ENCODE peak calls at places on chromosome 11, in four cellular contexts. One of them, this sample, is unnamed.

GRCh38 chr11:26134481-26135355 is 197.2 kb upstream of the ANO3 start:
- DNase-seq in WERI-Rb-1: peak
- DNase-seq in NCI-H69: peak
- DNase-seq in SW480: no peak
- DNase-seq in this sample: peak

GRCh38 chr11:134276396-134277175 is 407 bp downstream of the GLB1L3 start:
- DNase-seq in SW480: no peak
- DNase-seq in WERI-Rb-1: peak
- DNase-seq in NCI-H69: peak
- DNase-seq in this sample: peak

GRCh38 chr11:69999721-70000120 is 78.4 kb upstream of the ANO1 start:
- DNase-seq in WERI-Rb-1: no peak
- DNase-seq in NCI-H69: no peak
- DNase-seq in SW480: peak
- DNase-seq in this sample: no peak

GRCh38 chr11:110565344-110565684 is 135.6 kb downstream of the FDX1 start:
- DNase-seq in NCI-H69: peak
- DNase-seq in SW480: peak
- DNase-seq in WERI-Rb-1: peak
- DNase-seq in this sample: peak

GRCh38 chr11:111652184-111652583 is 49.9 kb downstream of the SIK2 start:
- DNase-seq in NCI-H69: no peak
- DNase-seq in SW480: no peak
- DNase-seq in WERI-Rb-1: no peak
- DNase-seq in this sample: no peak

GRCh38 chr11:129721685-129722084 is 94.0 kb upstream of the TMEM45B start:
- DNase-seq in SW480: no peak
- DNase-seq in NCI-H69: no peak
- DNase-seq in WERI-Rb-1: no peak
- DNase-seq in this sample: no peak

GRCh38 chr11:103940542-103940941 is 95.9 kb upstream of the DDI1 start:
- DNase-seq in WERI-Rb-1: no peak
- DNase-seq in SW480: no peak
- DNase-seq in NCI-H69: peak
- DNase-seq in this sample: no peak

GRCh38 chr11:112073941-112074811 is at the start of the genes NKAPD1 and PIH1D2:
- DNase-seq in WERI-Rb-1: peak
- DNase-seq in NCI-H69: peak
- DNase-seq in SW480: peak
- DNase-seq in this sample: peak

GRCh38 chr11:225734-226453 is 10.2 kb downstream of the SIRT3 start:
- DNase-seq in SW480: no peak
- DNase-seq in NCI-H69: no peak
- DNase-seq in WERI-Rb-1: peak
- DNase-seq in this sample: no peak

GRCh38 chr11:75103380-75104026 is 6.8 kb upstream of the OR2AT4 start:
- DNase-seq in WERI-Rb-1: no peak
- DNase-seq in NCI-H69: no peak
- DNase-seq in SW480: peak
- DNase-seq in this sample: no peak

GRCh38 chr11:94876645-94877445 is 96.5 kb downstream of the CWC15 start:
- DNase-seq in SW480: peak
- DNase-seq in NCI-H69: peak
- DNase-seq in WERI-Rb-1: no peak
- DNase-seq in this sample: peak

GRCh38 chr11:1059759-1060158 is 14.9 kb upstream of the MUC2 start:
- DNase-seq in SW480: no peak
- DNase-seq in WERI-Rb-1: no peak
- DNase-seq in NCI-H69: no peak
- DNase-seq in this sample: no peak

GRCh38 chr11:122439911-122440782 is 215.4 kb upstream of the UBASH3B start:
- DNase-seq in WERI-Rb-1: no peak
- DNase-seq in NCI-H69: peak
- DNase-seq in SW480: peak
- DNase-seq in this sample: peak

GRCh38 chr11:64449381-64450167 is 90.6 kb downstream of the RPS6KA4 start:
- DNase-seq in NCI-H69: peak
- DNase-seq in SW480: peak
- DNase-seq in WERI-Rb-1: peak
- DNase-seq in this sample: peak

GRCh38 chr11:120306519-120307242 is 18.4 kb upstream of the TLCD5 start:
- DNase-seq in NCI-H69: peak
- DNase-seq in SW480: peak
- DNase-seq in WERI-Rb-1: peak
- DNase-seq in this sample: no peak

GRCh38 chr11:86638673-86639072 is 33.7 kb downstream of the ME3 start:
- DNase-seq in SW480: no peak
- DNase-seq in NCI-H69: no peak
- DNase-seq in WERI-Rb-1: no peak
- DNase-seq in this sample: no peak

GRCh38 chr11:122923302-122923701 is 40.7 kb downstream of the JHY start:
- DNase-seq in SW480: no peak
- DNase-seq in WERI-Rb-1: no peak
- DNase-seq in NCI-H69: no peak
- DNase-seq in this sample: no peak

GRCh38 chr11:123062892-123063395 is 1.0 kb upstream of the HSPA8 start:
- DNase-seq in WERI-Rb-1: no peak
- DNase-seq in SW480: no peak
- DNase-seq in NCI-H69: peak
- DNase-seq in this sample: peak

GRCh38 chr11:17968206-17968605 is 44.6 kb downstream of the SERGEF start:
- DNase-seq in NCI-H69: no peak
- DNase-seq in WERI-Rb-1: no peak
- DNase-seq in SW480: no peak
- DNase-seq in this sample: no peak

GRCh38 chr11:85316967-85317366 is 310.2 kb downstream of the DLG2 start:
- DNase-seq in SW480: no peak
- DNase-seq in NCI-H69: no peak
- DNase-seq in WERI-Rb-1: no peak
- DNase-seq in this sample: peak

GRCh38 chr11:79493555-79494171 is 52.8 kb upstream of the TENM4 start:
- DNase-seq in NCI-H69: peak
- DNase-seq in WERI-Rb-1: peak
- DNase-seq in SW480: peak
- DNase-seq in this sample: peak

GRCh38 chr11:124799384-124800225 is 601 bp downstream of the MSANTD2 start:
- DNase-seq in NCI-H69: peak
- DNase-seq in SW480: peak
- DNase-seq in WERI-Rb-1: peak
- DNase-seq in this sample: peak

GRCh38 chr11:35237860-35238715 is 99.1 kb downstream of the CD44 start:
- DNase-seq in SW480: no peak
- DNase-seq in NCI-H69: peak
- DNase-seq in WERI-Rb-1: peak
- DNase-seq in this sample: peak

GRCh38 chr11:11856638-11857037 is 14.9 kb downstream of the USP47 start:
- DNase-seq in NCI-H69: no peak
- DNase-seq in WERI-Rb-1: no peak
- DNase-seq in SW480: peak
- DNase-seq in this sample: peak

GRCh38 chr11:57476223-57476882 is 16.0 kb downstream of the RTN4RL2 start:
- DNase-seq in SW480: peak
- DNase-seq in NCI-H69: no peak
- DNase-seq in WERI-Rb-1: no peak
- DNase-seq in this sample: peak

This sample was measured in DMS53.